ENCODE peak calls at places on chromosomes 11 and 22, in six cellular contexts. H, P, C, X, U and E are unnamed samples.

GRCh38 chr11:115213007-115213406 is 291.2 kb downstream of the CADM1 start:
- DNase-seq in X (no peak), C (no peak), P (no peak), U (no peak), H (no peak), E (no peak)

GRCh38 chr11:108601150-108601549 is 7.6 kb upstream of the EXPH5 start:
- DNase-seq in U (no peak), X (no peak), P (no peak), H (no peak), C (no peak), E (no peak)

GRCh38 chr22:19823191-19823590 is 31.5 kb downstream of the GNB1L start:
- DNase-seq in H (no peak), U (no peak), P (no peak), X (no peak), C (no peak), E (no peak)

GRCh38 chr11:93492464-93493251 is 50.5 kb downstream of the SMCO4 start:
- DNase-seq in P (no peak), X (no peak), U (no peak), C (no peak), H (no peak), E (no peak)

GRCh38 chr22:45830531-45831245 is 146.3 kb downstream of the WNT7B start:
- DNase-seq in U (no peak), C (no peak), P (peak; percentile 61), X (no peak), H (no peak), E (peak; percentile 76)

GRCh38 chr22:44660051-44660830 is 41.8 kb upstream of the PRR5 start:
- DNase-seq in H (no peak), P (no peak), C (no peak), U (no peak), X (no peak), E (no peak)

GRCh38 chr11:102293873-102294601 is 23.2 kb upstream of the BIRC3 start:
- DNase-seq in P (peak; percentile 60), U (peak; percentile 56), C (peak; percentile 25), X (peak; percentile 55), H (peak; percentile 40), E (no peak)

GRCh38 chr11:9019861-9020260 is 16.1 kb upstream of the NRIP3 start:
- DNase-seq in C (no peak), X (no peak), H (no peak), P (no peak), U (no peak), E (no peak)

GRCh38 chr11:131993291-131993690 is 622.9 kb downstream of the NTM start:
- DNase-seq in U (no peak), X (no peak), P (peak; percentile 14), H (no peak), C (no peak), E (no peak)

GRCh38 chr11:115653926-115654325 is 149.7 kb upstream of the CADM1 start:
- DNase-seq in X (no peak), C (no peak), P (no peak), H (no peak), U (no peak), E (no peak)

GRCh38 chr11:67400251-67400941 is 1.3 kb downstream of the PPP1CA start:
- DNase-seq in X (no peak), U (no peak), P (no peak), H (no peak), C (no peak), E (no peak)

GRCh38 chr22:46085831-46086576 is 64.3 kb upstream of the PPARA start:
- DNase-seq in X (peak; percentile 82), P (peak; percentile 58), C (no peak), H (no peak), U (no peak), E (no peak)

GRCh38 chr22:43528601-43529360 is 117.0 kb downstream of the MPPED1 start:
- DNase-seq in P (no peak), H (no peak), U (no peak), X (no peak), C (no peak), E (no peak)

GRCh38 chr22:43828711-43829447 is 16.8 kb upstream of the EFCAB6 start:
- DNase-seq in U (no peak), H (no peak), P (peak; percentile 18), X (peak; percentile 57), C (no peak), E (no peak)

GRCh38 chr11:102279641-102280170 is 37.6 kb upstream of the BIRC3 start:
- DNase-seq in X (peak; percentile 47), U (no peak), H (peak; percentile 31), P (peak; percentile 73), C (no peak), E (no peak)

GRCh38 chr11:118715245-118715807 is 35.9 kb upstream of the TREH start:
- DNase-seq in H (no peak), U (no peak), X (no peak), P (no peak), C (no peak), E (no peak)

GRCh38 chr11:78470861-78471442 is 53.3 kb upstream of the GAB2 start:
- DNase-seq in P (no peak), C (no peak), H (no peak), X (no peak), U (no peak), E (no peak)